ENCODE peak calls at places on chromosomes 13 and 19, in five cellular contexts. K is OCI-LY7; S is astrocyte of the spinal cord; H is T-helper 1 cell; X is stimulated activated naive CD8-positive, alpha-beta T cell treated with anti-CD3 and anti-CD28 coated beads, Interleukin-15, Interleukin-2, amounts not matched to agents 100 U/mL and 50 U/mL, for 24 hours. I is an unnamed sample.

GRCh38 chr13:111789420-111789819 is 277.5 kb upstream of the SOX1 start:
- DNase-seq in K (no peak), S (no peak), H (no peak), X (no peak), I (no peak)

GRCh38 chr19:38959618-38960017 is 15.9 kb downstream of the FBXO17 start:
- DNase-seq in K (no peak), S (no peak), H (no peak), X (no peak), I (no peak)

GRCh38 chr19:2270157-2270571 is 11.8 kb downstream of the PEAK3 start:
- DNase-seq in K (peak), S (no peak), H (no peak), X (peak), I (no peak)

GRCh38 chr19:8046569-8047165 is 5.9 kb upstream of the CCL25 start:
- DNase-seq in K (no peak), S (no peak), H (no peak), X (no peak), I (no peak)

GRCh38 chr13:98274921-98275487 is 97.9 kb upstream of the RNF113B start:
- DNase-seq in K (no peak), S (no peak), H (no peak), X (no peak), I (no peak)

GRCh38 chr19:52451241-52451640 is 2.1 kb upstream of the ZNF578 start:
- DNase-seq in K (no peak), S (no peak), H (no peak), X (no peak), I (no peak)

GRCh38 chr19:58558066-58558622 is at the start of gene UBE2M:
- DNase-seq in K (peak), S (peak), H (peak), X (no peak), I (no peak)

GRCh38 chr19:47183579-47183978 is 47.4 kb downstream of the BBC3 start:
- DNase-seq in K (no peak), S (no peak), H (no peak), X (no peak), I (no peak)

GRCh38 chr13:46385946-46386345 is 1.1 kb downstream of the RUBCNL start:
- DNase-seq in K (peak), S (no peak), H (no peak), X (no peak), I (no peak)

GRCh38 chr19:47479701-47480503 is 4.1 kb downstream of the KPTN start:
- DNase-seq in K (no peak), S (peak), H (no peak), X (no peak), I (no peak)

GRCh38 chr13:28741080-28741479 is 22.3 kb upstream of the SLC46A3 start:
- DNase-seq in K (no peak), S (no peak), H (no peak), X (no peak), I (no peak)

GRCh38 chr19:16920816-16921529 is 32.2 kb downstream of the F2RL3 start:
- DNase-seq in K (no peak), S (peak), H (no peak), X (no peak), I (no peak)

GRCh38 chr13:99057310-99057975 is 79.6 kb upstream of the DOCK9 start:
- DNase-seq in K (no peak), S (no peak), H (no peak), X (no peak), I (no peak)

GRCh38 chr13:111610879-111611278 is 290.4 kb downstream of the TEX29 start:
- DNase-seq in K (no peak), S (no peak), H (no peak), X (no peak), I (no peak)

GRCh38 chr19:12695090-12695489 is 1.3 kb downstream of the FBXW9 start:
- DNase-seq in K (no peak), S (no peak), H (no peak), X (no peak), I (no peak)

GRCh38 chr13:97004096-97004876 is 10.0 kb upstream of the OXGR1 start:
- DNase-seq in K (no peak), S (peak), H (no peak), X (no peak), I (no peak)